ENCODE peak calls at places on chromosomes 7 and 10, in ten cellular contexts. Q is HTR-8/SVneo; S is activated naive CD4-positive, alpha-beta T cell treated with anti-CD3 and anti-CD28 coated beads, Interleukin-2, amount 50 U/mL, for 16 hours; X is IMR-90; U is KBM-7; W is renal cortical epithelial cell; J is RCC 7860; I is activated T-cell treated with anti-CD3 and anti-CD28 coated beads, Interleukin-2, amount 50 U/mL, for 48 hours; N is amniotic stem cell; Y is activated CD4-positive, alpha-beta T cell treated with anti-CD3 and anti-CD28 coated beads for 24 hours. L is an unnamed sample.

GRCh38 chr10:97849101-97849490 is 547 bp upstream of the GOLGA7B start:
- DNase-seq in Q (no peak), S (no peak), X (no peak), U (peak; percentile 23), W (no peak), J (no peak), I (peak; percentile 28), N (no peak), Y (no peak), L (no peak)

GRCh38 chr10:110076559-110077318 is 69.0 kb downstream of the ADD3 start:
- DNase-seq in Q (peak; percentile 30), S (no peak), X (peak; percentile 68), U (peak; percentile 89), W (peak; percentile 96), J (peak; percentile 26), I (no peak), N (peak; percentile 18), Y (no peak), L (peak; percentile 72)

GRCh38 chr7:7438851-7439250 is 96.8 kb downstream of the COL28A1 start:
- DNase-seq in Q (peak; percentile 86), S (no peak), X (peak; percentile 99), U (no peak), W (peak; percentile 95), J (peak; percentile 93), I (no peak), N (peak; percentile 95), Y (no peak), L (peak; percentile 78)

GRCh38 chr7:112383671-112384417 is 66.4 kb upstream of the IFRD1 start:
- DNase-seq in Q (no peak), S (no peak), X (no peak), U (peak; percentile 32), W (peak; percentile 15), J (no peak), I (no peak), N (no peak), Y (no peak), L (no peak)

GRCh38 chr10:123573236-123574147 is 92.7 kb upstream of the GPR26 start:
- DNase-seq in Q (peak; percentile 22), S (peak; percentile 40), X (no peak), U (peak; percentile 45), W (peak; percentile 13), J (no peak), I (peak; percentile 55), N (peak; percentile 11), Y (no peak), L (peak; percentile 10)

GRCh38 chr7:83796760-83797159 is 147.8 kb upstream of the SEMA3E start:
- DNase-seq in Q (no peak), S (no peak), X (no peak), U (no peak), W (no peak), J (no peak), I (no peak), N (no peak), Y (no peak), L (no peak)

GRCh38 chr10:91566142-91566541 is 66.7 kb downstream of the PPP1R3C start:
- DNase-seq in Q (no peak), S (no peak), X (no peak), U (no peak), W (no peak), J (no peak), I (no peak), N (no peak), Y (no peak), L (no peak)

GRCh38 chr10:72037811-72038210 is 50.5 kb downstream of the SPOCK2 start:
- DNase-seq in Q (no peak), S (no peak), X (no peak), U (no peak), W (peak; percentile 24), J (no peak), I (no peak), N (no peak), Y (no peak), L (no peak)

GRCh38 chr7:105880571-105881330 is 4.4 kb upstream of the ATXN7L1 start:
- DNase-seq in Q (no peak), S (no peak), X (no peak), U (no peak), W (no peak), J (no peak), I (no peak), N (no peak), Y (no peak), L (no peak)

GRCh38 chr10:22833781-22834180 is 94.1 kb upstream of the ARMC3 start:
- DNase-seq in Q (no peak), S (no peak), X (no peak), U (no peak), W (no peak), J (no peak), I (no peak), N (no peak), Y (no peak), L (no peak)

GRCh38 chr10:5933909-5934546 is 43.3 kb downstream of the IL15RA start:
- DNase-seq in Q (no peak), S (no peak), X (no peak), U (no peak), W (no peak), J (no peak), I (no peak), N (no peak), Y (no peak), L (no peak)

GRCh38 chr7:1666779-1667565 is 3.1 kb upstream of the ELFN1 start:
- DNase-seq in Q (no peak), S (no peak), X (no peak), U (no peak), W (no peak), J (no peak), I (peak; percentile 43), N (no peak), Y (no peak), L (no peak)

GRCh38 chr7:136063337-136063666 is 86.1 kb upstream of the MTPN start:
- DNase-seq in Q (no peak), S (no peak), X (no peak), U (no peak), W (no peak), J (no peak), I (no peak), N (no peak), Y (no peak), L (no peak)

GRCh38 chr10:2909921-2910320 is 157.4 kb upstream of the PFKP start:
- DNase-seq in Q (no peak), S (no peak), X (no peak), U (no peak), W (no peak), J (no peak), I (no peak), N (no peak), Y (no peak), L (no peak)

GRCh38 chr10:90658791-90659190 is 199.0 kb downstream of the HTR7 start:
- DNase-seq in Q (no peak), S (no peak), X (no peak), U (no peak), W (no peak), J (no peak), I (no peak), N (no peak), Y (no peak), L (no peak)

GRCh38 chr7:140196361-140197217 is 19.8 kb upstream of the KDM7A start:
- DNase-seq in Q (no peak), S (no peak), X (peak; percentile 34), U (peak; percentile 19), W (peak; percentile 50), J (no peak), I (no peak), N (no peak), Y (no peak), L (no peak)

GRCh38 chr10:69806266-69806665 is 4.6 kb downstream of the COL13A1 start:
- DNase-seq in Q (no peak), S (no peak), X (no peak), U (no peak), W (no peak), J (no peak), I (no peak), N (no peak), Y (no peak), L (no peak)

GRCh38 chr7:143043391-143043790 is 8.8 kb upstream of the OR6V1 start:
- DNase-seq in Q (no peak), S (no peak), X (no peak), U (no peak), W (no peak), J (no peak), I (no peak), N (peak; percentile 17), Y (no peak), L (no peak)

L was measured in Caki2.